ENCODE peak calls at places on chromosomes 3 and 15, in seven cellular contexts. R is AG09309, O is fibroblast of lung, G is AG10803, V is left lung, L is neural crest cell, D is nephron progenitor cell. A is an unnamed sample.

GRCh38 chr3:10322355-10322715 is 1.4 kb upstream of the SEC13 start:
- DNase-seq in V (no peak), G (no peak), O (no peak), L (no peak), R (no peak), D (no peak), A (no peak)

GRCh38 chr15:63134245-63134644 is 12.6 kb downstream of the LACTB start:
- DNase-seq in G (no peak), O (peak), V (no peak), R (no peak), L (no peak), D (no peak), A (no peak)

GRCh38 chr3:144028798-144029411 is 57.3 kb downstream of the DIPK2A start:
- DNase-seq in R (no peak), O (no peak), G (peak), L (no peak), V (no peak), D (no peak), A (no peak)

GRCh38 chr3:5078151-5078550 is 43.9 kb upstream of the ARL8B start:
- DNase-seq in O (peak), V (no peak), R (peak), G (no peak), L (no peak), D (no peak), A (no peak)

GRCh38 chr15:78306176-78306774 is 6.9 kb upstream of the SKIC8 start:
- DNase-seq in O (peak), G (peak), D (no peak), L (no peak), V (no peak), R (no peak), A (no peak)

GRCh38 chr15:62887113-62887570 is 155.4 kb upstream of the TPM1 start:
- DNase-seq in G (peak), R (no peak), L (no peak), D (no peak), O (peak), V (no peak), A (no peak)

GRCh38 chr15:66482539-66482938 is 15.0 kb downstream of the SNAPC5 start:
- DNase-seq in L (no peak), G (no peak), R (no peak), O (no peak), D (no peak), V (no peak), A (no peak)

GRCh38 chr3:126159476-126159875 is 20.9 kb downstream of the ALDH1L1 start:
- DNase-seq in R (no peak), V (no peak), O (no peak), L (no peak), G (no peak), D (no peak), A (no peak)

GRCh38 chr15:67927501-67928156 is 87.8 kb upstream of the RNU6-1 start:
- DNase-seq in V (no peak), R (peak), O (peak), G (peak), D (no peak), L (no peak), A (no peak)

GRCh38 chr15:73357999-73358665 is 10.6 kb downstream of the HCN4 start:
- DNase-seq in R (no peak), D (no peak), L (no peak), O (no peak), V (no peak), G (no peak), A (no peak)

GRCh38 chr15:28131400-28131799 is 32.3 kb upstream of the OCA2 start:
- DNase-seq in O (no peak), L (no peak), R (no peak), G (no peak), D (no peak), V (peak), A (no peak)

GRCh38 chr15:49435201-49435600 is 12.2 kb downstream of the FGF7 start:
- DNase-seq in D (no peak), V (no peak), G (peak), R (no peak), L (no peak), O (peak), A (no peak)

GRCh38 chr3:124229407-124229806 is 237.5 kb upstream of the ROPN1 start:
- DNase-seq in G (no peak), L (no peak), O (peak), D (no peak), R (no peak), V (no peak), A (no peak)

DNA sequence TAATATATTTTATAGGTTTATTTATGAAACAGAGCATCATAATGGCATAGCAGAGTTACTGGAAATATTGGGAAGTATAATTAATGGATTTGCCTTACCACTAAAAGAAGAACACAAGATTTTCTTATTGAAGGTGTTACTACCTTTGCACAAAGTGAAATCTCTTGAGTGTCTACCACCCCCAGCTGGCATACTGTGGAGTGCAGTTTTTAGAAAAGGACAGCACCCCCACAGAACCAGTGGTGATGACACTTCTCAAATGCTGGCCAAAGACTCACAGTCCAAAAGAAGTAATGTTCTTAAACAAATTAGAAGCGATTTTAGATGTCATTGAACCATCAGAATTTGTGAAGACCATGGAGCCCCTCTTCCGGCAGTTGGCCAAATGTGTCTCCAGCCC is 58.1 kb downstream of the DNAH1 start:
- DNase-seq in R (no peak), V (no peak), O (no peak), D (no peak), L (no peak), G (no peak), A (no peak)
- TF ChIP-seq CTCF in R (no peak), V (no peak), O (no peak), D (no peak), L (no peak), G (peak), A (no peak)

DNA sequence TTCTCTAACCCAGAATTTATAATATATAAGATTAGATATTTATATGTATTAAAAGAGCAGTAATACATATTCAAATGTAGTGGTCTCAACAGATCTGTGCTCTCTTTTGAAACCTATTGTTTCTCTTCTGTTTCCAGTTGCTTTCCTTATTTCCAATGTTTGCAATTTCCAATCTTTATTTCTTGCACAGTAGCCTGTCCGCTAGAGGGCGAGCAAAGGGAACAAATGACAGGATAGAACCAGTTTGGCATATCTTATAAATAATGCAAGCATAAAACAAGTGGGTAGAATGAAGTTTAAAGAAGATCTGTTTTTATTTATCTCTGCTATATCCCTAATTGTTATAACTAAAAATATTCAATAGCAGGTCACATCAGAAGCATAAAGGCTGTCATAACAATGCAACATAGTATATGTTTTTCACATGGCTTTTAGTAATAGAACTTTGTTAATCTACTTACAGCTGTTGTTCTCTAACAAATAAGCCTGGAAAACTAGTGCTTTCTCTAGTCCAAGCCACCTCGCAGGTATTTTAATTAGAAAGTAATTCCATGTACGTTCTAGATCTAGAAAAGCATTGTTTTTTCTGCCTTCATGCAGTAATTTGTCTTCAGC is 15.1 kb upstream of the TCAIM start:
- DNase-seq in V (no peak), L (peak), R (peak), G (peak), O (peak), D (peak), A (peak)
- TF ChIP-seq CTCF in V (peak), L (peak), R (peak), G (peak), O (peak), D (peak), A (peak)

DNA sequence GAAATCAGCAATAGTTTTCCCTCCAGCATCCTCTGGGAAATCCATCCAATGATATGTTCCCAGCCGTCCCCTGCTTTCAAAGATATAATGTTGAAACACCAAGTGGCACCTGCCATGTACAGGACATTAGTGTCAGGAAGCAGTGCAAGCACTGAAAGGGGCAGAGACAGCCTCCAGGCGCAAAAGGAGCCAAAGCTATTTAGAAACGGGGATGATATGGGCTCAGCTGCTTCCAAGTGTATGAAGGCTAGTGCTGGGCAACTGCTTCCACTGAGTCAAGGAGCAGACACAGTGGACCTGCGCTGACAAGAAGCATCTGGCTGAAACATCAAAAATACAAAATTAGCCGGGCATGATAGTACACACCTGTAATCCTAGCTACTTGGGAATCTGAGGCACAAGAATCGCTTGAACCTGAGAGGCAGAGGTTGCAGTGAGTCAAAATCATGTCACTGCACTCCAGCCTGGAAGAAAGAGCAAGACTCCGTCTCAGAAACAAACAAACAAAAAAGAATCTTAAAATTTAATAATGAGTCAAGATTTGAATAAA is 119.7 kb downstream of the AQP9 start:
- DNase-seq in D (no peak), L (no peak), R (no peak), V (no peak), G (no peak), O (no peak), A (no peak)
- TF ChIP-seq CTCF in D (no peak), L (no peak), R (no peak), V (no peak), G (no peak), O (no peak), A (no peak)

GRCh38 chr3:45838466-45838865 is 3.5 kb downstream of the LZTFL1 start:
- DNase-seq in R (no peak), L (no peak), O (no peak), G (no peak), V (no peak), D (no peak), A (no peak)

GRCh38 chr3:45830121-45830520 is 11.8 kb downstream of the LZTFL1 start:
- DNase-seq in O (no peak), L (no peak), D (no peak), G (no peak), R (no peak), V (no peak), A (no peak)

GRCh38 chr3:45826908-45827307 is 15.0 kb downstream of the LZTFL1 start:
- DNase-seq in V (no peak), O (no peak), R (no peak), D (no peak), G (no peak), L (no peak), A (no peak)

GRCh38 chr3:45832691-45833090 is 9.2 kb downstream of the LZTFL1 start:
- DNase-seq in R (no peak), O (no peak), D (no peak), V (no peak), G (peak), L (no peak), A (no peak)
- TF ChIP-seq CTCF in R (peak), O (peak), D (peak), V (peak), G (peak), L (peak), A (no peak)

DNA sequence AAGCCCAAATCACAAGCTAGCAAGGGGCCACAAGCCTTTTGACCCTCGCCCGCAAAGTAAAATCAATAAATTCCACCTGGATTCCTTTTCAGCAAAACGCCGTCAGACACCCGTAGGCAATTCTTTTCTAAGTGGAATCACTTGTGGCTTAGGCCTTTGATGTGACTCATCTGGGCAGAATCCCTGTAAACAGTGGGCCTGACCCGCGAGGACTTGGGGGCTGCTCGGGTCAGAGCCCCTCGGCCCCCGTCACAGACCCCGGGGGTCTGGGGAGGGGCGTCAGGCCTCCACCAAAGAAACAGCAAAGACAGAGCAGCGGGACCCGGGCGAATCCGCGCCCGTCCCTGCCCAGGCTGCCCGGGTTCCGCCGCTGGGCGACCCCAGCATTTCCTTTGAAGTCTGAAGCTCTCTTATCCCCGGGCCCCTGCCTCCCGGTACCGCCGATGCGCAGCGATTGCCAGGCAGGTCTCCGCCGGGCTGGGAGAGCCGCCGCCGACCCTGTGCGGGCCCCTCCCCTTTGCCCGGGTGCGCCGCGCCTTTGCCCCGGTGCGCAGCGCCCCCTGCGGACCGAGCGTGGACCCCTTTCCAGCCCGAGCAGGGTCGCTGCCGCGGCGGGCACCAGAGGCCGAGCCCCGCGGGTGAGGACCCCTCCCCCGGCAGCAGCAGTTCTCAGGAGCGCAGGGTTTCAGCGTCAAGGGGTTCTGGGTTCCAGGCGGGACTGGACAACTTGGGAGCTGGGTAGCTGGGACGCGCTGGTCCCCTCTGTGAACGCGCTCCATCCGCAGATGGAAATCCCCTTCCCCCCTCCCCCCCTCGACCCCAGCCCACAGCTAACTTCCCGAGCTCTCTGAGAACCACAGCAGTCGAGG is 178.3 kb downstream of the UACA start:
- DNase-seq in D (peak), O (peak), L (peak), G (peak), R (no peak), V (no peak), A (no peak)
- TF ChIP-seq CTCF in D (peak), O (peak), L (peak), G (peak), R (peak), V (peak), A (no peak)

GRCh38 chr3:62601238-62601856 is 228.0 kb upstream of the FEZF2 start:
- DNase-seq in D (no peak), L (no peak), V (no peak), R (no peak), O (peak), G (peak), A (no peak)
- TF ChIP-seq CTCF in D (no peak), L (no peak), V (no peak), R (no peak), O (no peak), G (no peak), A (no peak)

GRCh38 chr3:190446492-190447301 is 3.0 kb downstream of the TMEM207 start:
- DNase-seq in O (peak), V (no peak), D (no peak), R (no peak), L (no peak), G (no peak), A (no peak)

GRCh38 chr3:190442240-190442639 is 7.5 kb downstream of the TMEM207 start:
- DNase-seq in O (no peak), G (no peak), V (no peak), L (no peak), D (no peak), R (no peak), A (no peak)

GRCh38 chr3:190444036-190444435 is 5.7 kb downstream of the TMEM207 start:
- DNase-seq in L (no peak), V (no peak), D (no peak), O (no peak), G (no peak), R (no peak), A (no peak)

GRCh38 chr3:190444576-190445145 is 5.0 kb downstream of the TMEM207 start:
- DNase-seq in D (no peak), V (no peak), O (peak), G (peak), L (no peak), R (no peak), A (no peak)

DNA sequence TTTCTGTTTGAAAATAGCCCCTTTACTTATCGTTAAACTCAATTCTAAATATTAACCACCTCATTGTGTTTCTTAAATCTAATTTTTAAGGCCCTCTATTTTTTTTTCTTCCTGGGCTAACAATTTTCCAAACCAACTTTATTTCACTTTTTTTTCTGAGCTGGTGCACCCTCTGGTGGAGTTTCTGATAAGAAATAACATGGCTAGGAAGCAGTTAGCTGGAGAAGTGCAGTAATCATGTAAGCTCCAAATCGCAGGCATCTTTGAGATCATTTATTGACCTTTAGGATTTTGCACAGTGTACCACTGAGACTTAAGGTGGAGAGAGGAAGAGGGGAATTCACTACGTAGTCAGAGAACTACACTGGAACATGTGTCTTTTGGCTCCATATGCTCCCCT is 6.4 kb downstream of the TMEM207 start:
- DNase-seq in D (no peak), O (no peak), V (no peak), R (no peak), L (no peak), G (peak), A (no peak)
- TF ChIP-seq CTCF in D (no peak), O (peak), V (no peak), R (peak), L (peak), G (peak), A (no peak)

GRCh38 chr3:9251055-9251786 is 1.8 kb upstream of the SRGAP3 start:
- DNase-seq in V (no peak), O (no peak), G (no peak), R (no peak), D (no peak), L (no peak), A (no peak)

GRCh38 chr3:9247361-9248231 is 1.9 kb downstream of the SRGAP3 start:
- DNase-seq in R (no peak), O (no peak), D (no peak), G (no peak), V (no peak), L (peak), A (no peak)

GRCh38 chr3:9248232-9249191 is 934 bp downstream of the SRGAP3 start:
- DNase-seq in G (no peak), O (no peak), V (no peak), R (no peak), D (peak), L (peak), A (no peak)

GRCh38 chr3:9249273-9250192 is at the start of gene SRGAP3:
- DNase-seq in R (peak), V (peak), D (peak), O (peak), L (peak), G (peak), A (peak)

GRCh38 chr3:9250236-9250635 is 790 bp upstream of the SRGAP3 start:
- DNase-seq in G (no peak), L (no peak), D (no peak), V (no peak), R (no peak), O (no peak), A (no peak)
- TF ChIP-seq CTCF in G (peak), L (peak), D (peak), V (no peak), R (peak), O (peak), A (no peak)

DNA sequence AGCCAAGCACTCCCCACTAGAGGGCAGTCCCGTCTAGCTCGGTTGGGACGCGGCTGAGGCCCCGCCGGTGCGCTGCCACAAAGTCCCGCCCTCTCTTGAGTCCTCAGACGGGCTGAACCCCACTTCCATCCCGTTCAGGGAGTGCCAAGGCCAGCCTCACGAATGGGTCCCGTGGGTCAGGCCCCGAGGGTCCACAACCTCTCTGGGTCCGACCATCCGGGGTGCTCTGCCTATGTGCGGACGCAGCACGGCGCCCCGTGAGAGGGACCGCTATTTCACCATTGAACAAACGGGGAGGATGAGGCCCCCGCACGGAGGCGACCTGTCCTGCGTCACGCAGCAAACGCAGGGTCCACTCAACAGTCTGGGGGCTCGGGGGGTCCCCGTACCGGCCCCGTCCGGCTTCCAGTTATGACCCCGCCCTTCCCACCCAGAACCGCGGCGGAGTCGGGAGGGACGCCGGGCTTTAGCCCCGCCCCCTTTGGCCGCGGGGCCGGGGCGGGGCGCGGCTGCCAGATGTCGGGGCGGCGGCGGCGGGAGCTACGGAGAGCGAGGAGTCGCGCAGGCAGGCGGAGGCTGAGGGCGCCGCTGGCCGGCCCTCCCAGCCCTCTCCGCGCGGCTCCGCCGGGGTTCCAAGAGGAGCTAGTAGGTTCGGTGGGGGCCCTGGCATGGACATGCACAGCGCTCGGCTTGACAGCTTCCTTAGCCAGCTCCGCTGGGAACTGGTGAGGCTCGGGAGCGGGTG is at the start of gene INKA1:
- DNase-seq in O (peak), R (no peak), D (peak), L (peak), V (peak), G (peak), A (peak)
- TF ChIP-seq CTCF in O (peak), R (peak), D (peak), L (peak), V (peak), G (peak), A (no peak)

GRCh38 chr3:48989796-48990635 is at the start of gene P4HTM:
- DNase-seq in L (peak), V (peak), G (peak), D (peak), R (peak), O (peak), A (peak)
- TF ChIP-seq CTCF in L (peak), V (no peak), G (peak), D (peak), R (peak), O (peak), A (no peak)

A was measured in omental fat pad.